ENCODE peak calls at places on chromosomes 5 and 9, in five cellular contexts. H, P, X, V and K are unnamed samples.

GRCh38 chr5:59450245-59450644 is 443.3 kb downstream of the PDE4D start:
- DNase-seq in X (no peak), P (no peak), V (no peak), H (no peak), K (no peak)

GRCh38 chr9:97501177-97501971 is at the start of gene TMOD1:
- DNase-seq in P (peak), H (no peak), V (no peak), X (peak), K (no peak)

GRCh38 chr9:82961504-82962125 is 101.3 kb downstream of the RASEF start:
- DNase-seq in H (peak), V (peak), P (peak), X (peak), K (peak)

GRCh38 chr5:73939535-73939934 is 313.5 kb downstream of the ARHGEF28 start:
- DNase-seq in X (no peak), V (peak), P (no peak), H (no peak), K (no peak)

GRCh38 chr5:35285435-35285834 is 55.1 kb upstream of the PRLR start:
- DNase-seq in X (no peak), P (no peak), V (no peak), H (no peak), K (no peak)

GRCh38 chr9:78297672-78297961 is 692 bp downstream of the PSAT1 start:
- DNase-seq in H (no peak), X (no peak), V (no peak), P (no peak), K (no peak)

GRCh38 chr5:51986733-51987132 is 603.5 kb downstream of the ISL1 start:
- DNase-seq in P (no peak), H (no peak), X (no peak), V (no peak), K (no peak)

GRCh38 chr5:143196601-143197259 is 206.8 kb downstream of the NR3C1 start:
- DNase-seq in X (no peak), V (no peak), H (no peak), P (no peak), K (no peak)

GRCh38 chr5:124839371-124839998 is 93.0 kb upstream of the ZNF608 start:
- DNase-seq in P (no peak), V (no peak), H (no peak), X (no peak), K (no peak)

GRCh38 chr5:73312146-73312871 is 136.3 kb downstream of the FOXD1 start:
- DNase-seq in V (no peak), X (no peak), P (no peak), H (peak), K (no peak)

GRCh38 chr9:12930906-12931305 is 156.1 kb downstream of the LURAP1L start:
- DNase-seq in X (no peak), V (no peak), P (no peak), H (no peak), K (no peak)

GRCh38 chr9:138053321-138053868 is 175.8 kb downstream of the CACNA1B start:
- DNase-seq in P (peak), H (no peak), X (no peak), V (no peak), K (no peak)

GRCh38 chr9:73529666-73530065 is 378.0 kb downstream of the ANXA1 start:
- DNase-seq in H (no peak), V (no peak), P (no peak), X (no peak), K (no peak)

GRCh38 chr9:94212091-94212490 is 47.0 kb upstream of the ZNF169 start:
- DNase-seq in X (no peak), V (no peak), P (no peak), H (peak), K (no peak)

DNA sequence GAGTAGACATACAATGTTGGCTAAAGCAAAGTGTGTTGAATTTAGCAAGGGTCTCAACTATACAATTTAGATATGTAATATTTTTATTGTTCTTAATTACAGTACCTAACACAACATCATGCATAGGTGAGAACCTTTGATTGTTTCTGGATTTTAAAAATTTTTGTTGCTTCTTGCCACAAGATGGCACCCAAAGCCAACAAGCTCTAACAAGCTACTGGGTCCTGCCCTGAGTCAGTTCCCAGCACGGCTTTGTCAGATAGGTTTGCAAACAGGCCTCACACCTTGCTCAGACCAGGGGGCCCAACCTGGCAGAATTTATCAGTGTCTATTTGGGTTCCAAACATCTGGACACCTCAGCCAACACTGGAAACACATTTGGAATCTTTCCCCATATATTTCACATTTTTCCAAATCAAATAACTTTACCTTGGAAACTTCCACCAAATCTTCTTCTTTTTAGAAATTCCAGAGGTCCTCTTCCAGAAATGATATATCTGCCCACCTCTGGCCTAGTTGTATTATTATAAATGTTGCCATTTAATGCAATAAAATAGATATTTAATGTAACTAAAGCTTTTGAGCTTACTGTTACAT is 49.5 kb upstream of the EGFLAM start:
- DNase-seq in P (no peak), V (no peak), H (peak), X (no peak), K (peak)
- TF ChIP-seq CTCF in P (peak), V (peak), H (peak), X (no peak), K (peak)

DNA sequence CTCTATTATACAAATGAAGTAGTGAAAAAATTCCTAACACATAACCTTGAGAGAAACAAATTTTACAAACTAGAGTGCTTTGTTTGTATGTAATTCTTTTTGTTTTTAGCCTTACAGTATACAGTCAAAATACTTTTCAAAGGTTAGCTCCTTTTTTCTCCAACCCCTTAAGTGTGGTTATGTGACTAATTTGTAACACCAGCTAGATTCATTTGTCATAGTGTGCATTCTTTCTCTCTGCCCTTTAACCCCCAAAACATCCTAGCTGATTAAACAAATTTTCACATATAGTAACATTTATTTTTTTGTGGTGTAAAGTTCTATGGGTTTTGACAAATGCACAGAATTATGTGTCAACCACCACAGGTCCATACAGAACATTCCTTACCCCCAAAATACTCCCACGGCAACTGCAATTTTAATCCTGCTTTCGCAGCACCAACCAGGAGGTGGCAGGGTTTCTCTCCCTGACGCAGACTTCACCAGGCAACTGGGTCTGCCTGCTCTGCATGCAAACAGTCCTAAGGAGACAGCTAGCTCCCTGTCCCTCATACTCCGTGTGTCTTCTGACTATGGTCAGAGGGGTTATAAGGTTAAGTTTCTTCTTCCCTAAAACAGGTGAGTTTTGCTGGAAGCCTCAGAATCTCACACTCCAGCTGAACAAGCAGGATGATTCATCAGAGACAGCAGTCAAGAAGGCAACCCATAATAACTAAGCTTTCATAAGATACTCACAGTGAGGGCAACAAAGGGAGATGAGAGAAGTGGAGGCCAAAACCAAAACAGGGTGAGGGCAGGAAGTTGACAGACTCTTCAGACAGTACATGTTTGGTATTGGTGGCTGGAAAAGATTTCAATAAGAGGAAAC is 44.5 kb upstream of the NR5A1 start:
- DNase-seq in V (no peak), X (peak), H (peak), P (peak), K (peak)
- TF ChIP-seq CTCF in V (peak), X (peak), H (peak), P (peak), K (peak)

GRCh38 chr5:75885321-75885720 is 168.1 kb upstream of the POC5 start:
- DNase-seq in V (no peak), X (no peak), H (no peak), P (no peak), K (no peak)

GRCh38 chr5:75886706-75887105 is 169.5 kb upstream of the POC5 start:
- DNase-seq in X (no peak), H (no peak), V (no peak), P (no peak), K (no peak)

GRCh38 chr5:75890546-75890945 is 173.3 kb upstream of the POC5 start:
- DNase-seq in H (no peak), P (no peak), X (no peak), V (no peak), K (no peak)

GRCh38 chr5:75891020-75891419 is 173.8 kb upstream of the POC5 start:
- DNase-seq in H (no peak), P (no peak), X (no peak), V (no peak), K (no peak)

GRCh38 chr5:75885849-75886596 is 168.8 kb upstream of the POC5 start:
- DNase-seq in V (no peak), H (no peak), X (peak), P (no peak), K (peak)
- TF ChIP-seq CTCF in V (no peak), H (no peak), X (peak), P (no peak), K (peak)

GRCh38 chr5:133469252-133469651 is 143.1 kb downstream of the FSTL4 start:
- DNase-seq in V (no peak), H (no peak), P (no peak), X (no peak), K (no peak)

GRCh38 chr5:133469846-133470245 is 142.5 kb downstream of the FSTL4 start:
- DNase-seq in P (no peak), H (no peak), X (no peak), V (no peak), K (no peak)

GRCh38 chr5:133473291-133473690 is 139.1 kb downstream of the FSTL4 start:
- DNase-seq in X (no peak), V (no peak), P (no peak), H (no peak), K (no peak)

GRCh38 chr5:133472829-133473228 is 139.5 kb downstream of the FSTL4 start:
- DNase-seq in P (no peak), H (no peak), X (no peak), V (no peak), K (no peak)

GRCh38 chr5:133471699-133472098 is 140.6 kb downstream of the FSTL4 start:
- DNase-seq in X (no peak), V (no peak), H (no peak), P (no peak), K (no peak)
- TF ChIP-seq CTCF in X (no peak), V (no peak), H (no peak), P (no peak), K (no peak)

GRCh38 chr9:74697535-74697934 is 190.2 kb downstream of the TRPM6 start:
- DNase-seq in P (no peak), V (no peak), H (no peak), X (no peak), K (no peak)

GRCh38 chr9:74696520-74696919 is 191.2 kb downstream of the TRPM6 start:
- DNase-seq in V (no peak), H (no peak), X (no peak), P (no peak), K (no peak)
- TF ChIP-seq CTCF in V (no peak), H (no peak), X (no peak), P (no peak), K (no peak)

GRCh38 chr9:128020692-128021091 is 39.9 kb upstream of the EEIG1 start:
- DNase-seq in X (peak), P (no peak), V (no peak), H (no peak), K (no peak)
- TF ChIP-seq CTCF in X (peak), P (peak), V (no peak), H (peak), K (peak)